ENCODE peak calls at places on chromosomes 6 and 20, in nine cellular contexts. Z is tibial nerve, R is adipocyte, C is fibroblast of the conjunctiva, F is LoVo, X is epithelial cell of proximal tubule, P is activated T-cell treated with anti-CD3 and anti-CD28 coated beads for 1 hour, E is nephron progenitor cell, V is T follicular helper cell. D is an unnamed sample.

GRCh38 chr6:128803911-128804310 is 79.0 kb upstream of the LAMA2 start:
- DNase-seq in R (peak; percentile 41), F (no peak), Z (no peak), P (no peak), E (no peak), C (no peak), V (no peak), X (no peak), D (no peak)

GRCh38 chr6:5116243-5116991 is 31.3 kb downstream of the PPP1R3G start:
- DNase-seq in E (no peak), V (no peak), P (no peak), F (no peak), Z (no peak), R (no peak), X (no peak), C (no peak), D (no peak)

GRCh38 chr6:158439255-158439654 is 120.6 kb upstream of the TMEM181 start:
- DNase-seq in Z (no peak), E (no peak), F (no peak), C (no peak), P (no peak), X (no peak), V (no peak), R (no peak), D (peak; percentile 17)

GRCh38 chr6:94089915-94090314 is 670.6 kb upstream of the EPHA7 start:
- DNase-seq in V (no peak), C (no peak), F (no peak), X (no peak), E (no peak), P (no peak), R (no peak), Z (no peak), D (no peak)

GRCh38 chr20:45997187-45997586 is 11.5 kb upstream of the MMP9 start:
- DNase-seq in F (no peak), Z (no peak), E (no peak), X (no peak), C (no peak), R (no peak), V (no peak), P (no peak), D (no peak)

GRCh38 chr6:101404767-101405166 is 11.3 kb downstream of the GRIK2 start:
- DNase-seq in X (no peak), Z (no peak), V (no peak), F (no peak), E (no peak), C (no peak), P (no peak), R (no peak), D (no peak)

GRCh38 chr6:144417686-144418085 is 132.6 kb downstream of the UTRN start:
- DNase-seq in Z (no peak), C (no peak), V (no peak), E (no peak), F (no peak), P (no peak), R (no peak), X (no peak), D (no peak)

GRCh38 chr20:2873747-2874041 is 413 bp downstream of the PTPRA start:
- DNase-seq in C (no peak), R (peak; percentile 78), P (peak; percentile 47), F (no peak), X (no peak), E (peak; percentile 82), V (peak; percentile 37), Z (no peak), D (no peak)

GRCh38 chr6:30399390-30400058 is 54.6 kb downstream of the RPP21 start:
- DNase-seq in R (no peak), V (no peak), F (peak; percentile 18), X (no peak), C (no peak), Z (no peak), P (no peak), E (no peak), D (no peak)

GRCh38 chr20:50191065-50191565 is 485 bp downstream of the CEBPB start:
- DNase-seq in F (peak; percentile 48), Z (peak; percentile 31), V (peak; percentile 35), X (no peak), R (no peak), E (no peak), P (peak; percentile 44), C (no peak), D (peak; percentile 51)

GRCh38 chr6:42783177-42783875 is 1.5 kb downstream of the BICRAL start:
- DNase-seq in R (peak; percentile 83), F (peak; percentile 82), X (no peak), E (peak; percentile 65), Z (peak; percentile 72), V (peak; percentile 67), C (peak; percentile 63), P (peak; percentile 72), D (peak; percentile 88)

GRCh38 chr6:87473419-87473903 is 687 bp downstream of the SLC35A1 start:
- DNase-seq in E (no peak), P (peak; percentile 42), V (peak; percentile 41), Z (no peak), F (peak; percentile 20), R (peak; percentile 80), X (peak; percentile 31), C (peak; percentile 5), D (no peak)

GRCh38 chr6:69796081-69796626 is 656 bp downstream of the LMBRD1 start:
- DNase-seq in E (no peak), X (no peak), Z (peak; percentile 24), P (peak; percentile 19), V (peak; percentile 49), C (peak; percentile 2), R (no peak), F (peak; percentile 60), D (no peak)

GRCh38 chr6:163760860-163761259 is 346.3 kb downstream of the QKI start:
- DNase-seq in R (no peak), P (no peak), F (no peak), V (no peak), X (no peak), Z (no peak), C (no peak), E (no peak), D (no peak)

GRCh38 chr6:105484238-105485161 is 81.6 kb upstream of the PREP start:
- DNase-seq in Z (no peak), P (no peak), F (peak; percentile 64), C (no peak), X (no peak), V (no peak), E (no peak), R (peak; percentile 84), D (peak; percentile 9)

GRCh38 chr6:37525460-37526357 is 26.0 kb upstream of the CCDC167 start:
- DNase-seq in F (no peak), R (peak; percentile 43), P (no peak), V (no peak), Z (no peak), C (no peak), X (no peak), E (peak; percentile 81), D (no peak)

GRCh38 chr6:158059108-158059507 is 77.4 kb downstream of the SYNJ2 start:
- DNase-seq in P (no peak), Z (no peak), V (no peak), X (no peak), R (no peak), F (no peak), C (no peak), E (no peak), D (no peak)

GRCh38 chr20:17504898-17505663 is 26.1 kb downstream of the BFSP1 start:
- DNase-seq in F (peak; percentile 56), R (peak; percentile 86), V (no peak), P (peak; percentile 24), C (peak; percentile 36), Z (peak; percentile 28), E (peak; percentile 43), X (no peak), D (peak; percentile 55)

GRCh38 chr6:24458937-24459336 is 30.4 kb downstream of the GPLD1 start:
- DNase-seq in P (no peak), X (no peak), E (no peak), C (no peak), R (no peak), Z (no peak), F (no peak), V (no peak), D (no peak)

GRCh38 chr6:38168126-38168525 is 348.6 kb downstream of the ZFAND3 start:
- DNase-seq in X (no peak), P (no peak), F (no peak), V (no peak), R (no peak), Z (no peak), E (no peak), C (no peak), D (no peak)

GRCh38 chr20:62238569-62239277 is 402 bp downstream of the OSBPL2 start:
- DNase-seq in E (no peak), R (peak; percentile 42), X (no peak), P (no peak), V (no peak), F (peak; percentile 43), C (no peak), Z (no peak), D (no peak)

D was measured in memory B cell.